ENCODE peak calls at places on chromosomes 7 and 10, in four cellular contexts. H is germinal center, I is HEK293T, L is Daoy. U is an unnamed sample.
A peak's percentile ranks its signal among the peaks of the same experiment; 100 is the strongest.

GRCh38 chr10:497289-497688 is 192.2 kb downstream of the DIP2C start:
- DNase-seq in H (no peak), I (no peak), L (no peak), U (no peak)

GRCh38 chr10:13099144-13099665 is 758 bp upstream of the OPTN start:
- DNase-seq in H (peak; percentile 54), I (peak; percentile 53), L (peak; percentile 44), U (peak; percentile 63)

GRCh38 chr10:1293636-1294440 is 237.7 kb downstream of the WDR37 start:
- DNase-seq in H (no peak), I (no peak), L (no peak), U (no peak)

GRCh38 chr7:66756859-66757258 is 16.3 kb downstream of the RABGEF1 start:
- DNase-seq in H (no peak), I (no peak), L (no peak), U (no peak)

GRCh38 chr10:91590904-91591791 is 41.7 kb downstream of the PPP1R3C start:
- DNase-seq in H (no peak), I (no peak), L (peak; percentile 30), U (no peak)

GRCh38 chr7:45230611-45231165 is 73.1 kb downstream of the RAMP3 start:
- DNase-seq in H (no peak), I (no peak), L (no peak), U (no peak)

GRCh38 chr7:107035446-107035845 is 9.1 kb upstream of the PRKAR2B start:
- DNase-seq in H (no peak), I (no peak), L (peak; percentile 86), U (no peak)

GRCh38 chr10:6796231-6796630 is 216.2 kb upstream of the PRKCQ start:
- DNase-seq in H (no peak), I (no peak), L (no peak), U (no peak)

GRCh38 chr10:46006219-46006618 is 24.2 kb downstream of the NCOA4 start:
- DNase-seq in H (no peak), I (no peak), L (peak; percentile 17), U (peak; percentile 30)

GRCh38 chr10:68052463-68052862 is 22.6 kb downstream of the HERC4 start:
- DNase-seq in H (no peak), I (no peak), L (no peak), U (no peak)

GRCh38 chr7:106600569-106601373 is 60.2 kb downstream of the CCDC71L start:
- DNase-seq in H (no peak), I (no peak), L (no peak), U (no peak)

GRCh38 chr7:74289660-74290589 is 718 bp downstream of the CLIP2 start:
- DNase-seq in H (peak; percentile 46), I (no peak), L (peak; percentile 74), U (no peak)

GRCh38 chr10:89837173-89838001 is 136.0 kb downstream of the KIF20B start:
- DNase-seq in H (peak; percentile 19), I (no peak), L (peak; percentile 8), U (peak; percentile 9)

GRCh38 chr10:102614888-102615287 is 29.4 kb upstream of the TRIM8 start:
- DNase-seq in H (no peak), I (no peak), L (no peak), U (no peak)

GRCh38 chr7:153044981-153045380 is 285.4 kb downstream of the ACTR3B start:
- DNase-seq in H (no peak), I (no peak), L (no peak), U (no peak)